ENCODE peak calls at places on chromosomes 2 and 18, in nine cellular contexts. H, M, T, I, K, W, L, X and G are unnamed samples.

GRCh38 chr2:166197446-166197845 is 69.6 kb upstream of the SCN1A start:
- DNase-seq in X (no peak), T (no peak), I (no peak), M (no peak), L (no peak), H (no peak), W (no peak), K (no peak), G (no peak)

GRCh38 chr18:75517286-75517685 is 89.8 kb upstream of the SMIM21 start:
- DNase-seq in K (no peak), T (no peak), L (no peak), W (no peak), H (no peak), I (no peak), M (no peak), X (no peak), G (no peak)

GRCh38 chr2:205609036-205609607 is 73.2 kb upstream of the NRP2 start:
- DNase-seq in K (no peak), W (no peak), T (no peak), I (no peak), X (no peak), H (no peak), M (peak), L (no peak), G (no peak)

GRCh38 chr2:156670104-156670503 is 233.9 kb downstream of the GPD2 start:
- DNase-seq in X (no peak), M (no peak), H (no peak), I (no peak), W (no peak), K (no peak), T (no peak), L (no peak), G (no peak)

GRCh38 chr2:66573412-66573811 is 138.5 kb downstream of the MEIS1 start:
- DNase-seq in H (no peak), T (no peak), X (peak), W (peak), L (no peak), K (no peak), I (no peak), M (no peak), G (no peak)

GRCh38 chr2:187210726-187211125 is 237.3 kb downstream of the CALCRL start:
- DNase-seq in H (no peak), W (no peak), M (no peak), L (no peak), X (no peak), I (no peak), T (no peak), K (no peak), G (no peak)

GRCh38 chr2:235162544-235163197 is 210.9 kb downstream of the SH3BP4 start:
- DNase-seq in M (peak), X (no peak), W (no peak), L (no peak), H (no peak), T (no peak), K (no peak), I (no peak), G (no peak)

GRCh38 chr18:38369772-38370690 is 804.4 kb upstream of the CELF4 start:
- DNase-seq in I (no peak), K (peak), T (no peak), H (no peak), X (no peak), W (no peak), M (peak), L (no peak), G (no peak)

GRCh38 chr2:12074126-12074883 is 327.9 kb downstream of the LPIN1 start:
- DNase-seq in M (no peak), T (no peak), W (no peak), K (no peak), L (no peak), I (no peak), X (no peak), H (no peak), G (no peak)

GRCh38 chr18:22228930-22229329 is 59.5 kb downstream of the GATA6 start:
- DNase-seq in H (no peak), K (no peak), W (no peak), I (no peak), T (no peak), X (no peak), L (no peak), M (no peak), G (no peak)

GRCh38 chr18:79546781-79547272 is 132.8 kb upstream of the CTDP1 start:
- DNase-seq in X (no peak), K (no peak), W (no peak), H (peak), M (no peak), I (peak), L (no peak), T (no peak), G (peak)

GRCh38 chr18:31409301-31409700 is 32.7 kb downstream of the DSG4 start:
- DNase-seq in X (no peak), W (no peak), T (no peak), K (no peak), L (no peak), I (no peak), M (no peak), H (no peak), G (no peak)

GRCh38 chr2:128486640-128487375 is 168.1 kb upstream of the HS6ST1 start:
- DNase-seq in L (no peak), I (no peak), W (no peak), X (no peak), M (no peak), T (peak), H (peak), K (no peak), G (no peak)

GRCh38 chr18:34223164-34223892 is 1.4 kb downstream of the NOL4 start:
- DNase-seq in X (peak), L (no peak), W (peak), K (no peak), T (no peak), H (peak), M (peak), I (no peak), G (no peak)

GRCh38 chr18:2917255-2918047 is 70.6 kb downstream of the EMILIN2 start:
- DNase-seq in T (peak), K (no peak), X (no peak), M (no peak), H (no peak), L (no peak), W (no peak), I (no peak), G (no peak)

GRCh38 chr18:48317781-48318381 is 91.3 kb downstream of the ZBTB7C start:
- DNase-seq in W (no peak), K (no peak), T (no peak), I (no peak), X (no peak), M (no peak), H (no peak), L (no peak), G (no peak)

GRCh38 chr2:98093611-98094010 is 6.6 kb downstream of the VWA3B start:
- DNase-seq in K (no peak), H (no peak), M (no peak), X (no peak), T (no peak), L (no peak), I (no peak), W (no peak), G (no peak)

GRCh38 chr2:8477511-8478132 is 204.2 kb upstream of the ID2 start:
- DNase-seq in W (no peak), K (peak), I (no peak), X (no peak), M (no peak), L (peak), T (no peak), H (peak), G (no peak)

GRCh38 chr18:8947576-8947975 is 154.9 kb upstream of the NDUFV2 start:
- DNase-seq in I (no peak), X (no peak), M (peak), W (no peak), K (no peak), T (no peak), L (no peak), H (no peak), G (no peak)

GRCh38 chr2:8954990-8955389 is 48.5 kb downstream of the MBOAT2 start:
- DNase-seq in H (no peak), M (no peak), K (no peak), W (no peak), L (no peak), T (no peak), X (no peak), I (no peak), G (peak)

GRCh38 chr2:192278701-192279100 is 84.0 kb upstream of the TMEFF2 start:
- DNase-seq in X (no peak), M (no peak), K (no peak), H (no peak), T (no peak), W (no peak), L (no peak), I (no peak), G (no peak)

GRCh38 chr18:5986257-5986909 is 91.1 kb upstream of the TMEM200C start:
- DNase-seq in W (no peak), K (no peak), I (no peak), T (no peak), X (no peak), H (no peak), L (no peak), M (no peak), G (no peak)

GRCh38 chr2:238696323-238696722 is 151.6 kb upstream of the TWIST2 start:
- DNase-seq in X (no peak), H (no peak), K (no peak), L (no peak), T (no peak), I (no peak), W (no peak), M (no peak), G (no peak)

GRCh38 chr2:163943403-163944356 is 207.9 kb upstream of the FIGN start:
- DNase-seq in H (no peak), I (no peak), T (no peak), X (no peak), L (no peak), M (no peak), W (no peak), K (no peak), G (no peak)

GRCh38 chr2:36820942-36821605 is 124.6 kb downstream of the VIT start:
- DNase-seq in K (no peak), I (no peak), H (no peak), T (no peak), X (no peak), M (no peak), L (no peak), W (no peak), G (no peak)

GRCh38 chr2:167264380-167264779 is 376.1 kb downstream of the XIRP2 start:
- DNase-seq in W (no peak), L (no peak), X (peak), K (peak), T (no peak), M (peak), H (no peak), I (no peak), G (no peak)

GRCh38 chr18:56541790-56542189 is 96.6 kb downstream of the TXNL1 start:
- DNase-seq in M (no peak), H (no peak), I (no peak), W (no peak), T (no peak), K (peak), X (peak), L (no peak), G (no peak)

GRCh38 chr2:137943035-137943830 is 21.0 kb upstream of the HNMT start:
- DNase-seq in W (no peak), L (no peak), M (no peak), H (no peak), T (no peak), K (no peak), I (no peak), X (no peak), G (no peak)
- H3K4me3 ChIP-seq in W (no peak), L (no peak), M (no peak), H (no peak), T (no peak), K (no peak), I (no peak), X (no peak), G (no peak)

GRCh38 chr2:232508246-232508645 is 11.9 kb upstream of the PRSS56 start:
- DNase-seq in W (no peak), L (no peak), I (no peak), H (no peak), K (no peak), T (no peak), X (no peak), M (no peak), G (no peak)
- TF ChIP-seq CTCF in W (no peak), L (no peak), I (no peak), H (no peak), K (no peak), T (no peak), X (no peak), M (no peak), G (no peak)

GRCh38 chr2:241561811-241562210 is 3.3 kb downstream of the BOK start:
- DNase-seq in L (peak), I (peak), H (no peak), T (peak), M (peak), K (no peak), X (no peak), W (peak), G (peak)

GRCh38 chr2:241563031-241563507 is 4.5 kb downstream of the BOK start:
- DNase-seq in T (no peak), K (no peak), L (no peak), M (no peak), H (no peak), I (no peak), X (no peak), W (no peak), G (no peak)

GRCh38 chr2:241560883-241561474 is 2.4 kb downstream of the BOK start:
- DNase-seq in T (no peak), L (no peak), W (peak), I (peak), H (no peak), K (no peak), X (no peak), M (no peak), G (no peak)

GRCh38 chr2:241563571-241563980 is 5.0 kb downstream of the BOK start:
- DNase-seq in T (no peak), I (no peak), W (no peak), H (peak), L (no peak), X (no peak), M (no peak), K (no peak), G (no peak)

GRCh38 chr2:241562269-241562891 is 3.8 kb downstream of the BOK start:
- DNase-seq in K (no peak), W (no peak), L (no peak), H (no peak), T (no peak), I (no peak), X (no peak), M (no peak), G (no peak)
- H3K4me3 ChIP-seq in K (no peak), W (no peak), L (no peak), H (no peak), T (no peak), I (no peak), X (no peak), M (no peak), G (no peak)

GRCh38 chr2:208399201-208399600 is 7.4 kb upstream of the PTH2R start:
- DNase-seq in I (no peak), T (no peak), X (no peak), H (no peak), L (no peak), K (no peak), W (no peak), M (no peak), G (no peak)
- TF ChIP-seq CTCF in I (no peak), T (no peak), X (no peak), H (no peak), L (no peak), K (no peak), W (no peak), M (no peak), G (no peak)

GRCh38 chr2:24456610-24457556 is 34.2 kb upstream of the NCOA1 start:
- DNase-seq in K (no peak), L (peak), I (peak), M (peak), T (peak), W (peak), H (peak), X (no peak), G (peak)

GRCh38 chr2:24452499-24452878 is 38.6 kb upstream of the NCOA1 start:
- DNase-seq in T (no peak), I (no peak), L (no peak), W (no peak), X (no peak), K (no peak), H (no peak), M (no peak), G (no peak)

GRCh38 chr2:24451805-24452498 is 39.1 kb upstream of the NCOA1 start:
- DNase-seq in M (no peak), X (no peak), K (no peak), T (no peak), W (no peak), L (no peak), H (no peak), I (no peak), G (no peak)

GRCh38 chr2:24453379-24454073 is 37.5 kb upstream of the NCOA1 start:
- DNase-seq in X (no peak), I (no peak), H (no peak), L (no peak), K (no peak), M (no peak), T (no peak), W (no peak), G (no peak)

DNA sequence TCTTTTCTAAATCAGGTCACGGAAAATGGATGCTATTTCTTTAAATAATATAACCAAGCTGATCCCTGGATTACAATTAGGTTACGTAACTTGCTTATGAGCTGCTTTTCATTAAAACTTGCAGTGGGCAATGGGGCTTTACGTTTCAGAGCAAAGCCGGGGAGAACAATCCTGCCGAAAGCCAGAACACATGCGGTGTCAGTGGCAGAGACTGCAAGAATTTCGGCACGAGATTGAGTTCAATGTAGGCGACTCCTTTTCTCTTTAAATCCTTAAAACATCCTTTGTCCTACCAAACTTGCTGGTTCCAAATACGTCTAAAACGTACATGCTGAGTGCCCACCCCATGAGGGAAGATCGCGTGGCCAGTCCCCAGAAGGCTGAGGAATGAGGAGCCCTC is 36.8 kb upstream of the NCOA1 start:
- DNase-seq in H (no peak), W (no peak), K (no peak), I (no peak), L (no peak), M (peak), T (no peak), X (no peak), G (peak)
- H3K4me3 ChIP-seq in H (no peak), W (no peak), K (no peak), I (peak), L (peak), M (peak), T (peak), X (no peak), G (peak)

GRCh38 chr18:58302811-58303210 is 258.8 kb downstream of the NEDD4L start:
- DNase-seq in K (no peak), W (no peak), L (no peak), M (no peak), I (no peak), X (no peak), H (no peak), T (no peak), G (no peak)
- TF ChIP-seq CTCF in K (no peak), W (no peak), L (no peak), M (no peak), I (no peak), X (no peak), H (no peak), T (no peak), G (no peak)

GRCh38 chr2:95327861-95328260 is 30.7 kb downstream of the KCNIP3 start:
- DNase-seq in I (no peak), M (no peak), H (no peak), K (no peak), W (no peak), T (no peak), X (no peak), L (no peak), G (no peak)

GRCh38 chr2:95325590-95326432 is 28.7 kb downstream of the KCNIP3 start:
- DNase-seq in H (no peak), I (no peak), L (no peak), W (no peak), X (no peak), M (no peak), T (no peak), K (no peak), G (no peak)

GRCh38 chr2:95328386-95329125 is 31.4 kb downstream of the KCNIP3 start:
- DNase-seq in I (no peak), L (no peak), W (no peak), K (no peak), T (no peak), H (no peak), X (peak), M (no peak), G (no peak)

GRCh38 chr2:95325026-95325425 is 27.9 kb downstream of the KCNIP3 start:
- DNase-seq in T (no peak), H (no peak), K (no peak), I (no peak), X (no peak), M (no peak), L (no peak), W (no peak), G (no peak)

DNA sequence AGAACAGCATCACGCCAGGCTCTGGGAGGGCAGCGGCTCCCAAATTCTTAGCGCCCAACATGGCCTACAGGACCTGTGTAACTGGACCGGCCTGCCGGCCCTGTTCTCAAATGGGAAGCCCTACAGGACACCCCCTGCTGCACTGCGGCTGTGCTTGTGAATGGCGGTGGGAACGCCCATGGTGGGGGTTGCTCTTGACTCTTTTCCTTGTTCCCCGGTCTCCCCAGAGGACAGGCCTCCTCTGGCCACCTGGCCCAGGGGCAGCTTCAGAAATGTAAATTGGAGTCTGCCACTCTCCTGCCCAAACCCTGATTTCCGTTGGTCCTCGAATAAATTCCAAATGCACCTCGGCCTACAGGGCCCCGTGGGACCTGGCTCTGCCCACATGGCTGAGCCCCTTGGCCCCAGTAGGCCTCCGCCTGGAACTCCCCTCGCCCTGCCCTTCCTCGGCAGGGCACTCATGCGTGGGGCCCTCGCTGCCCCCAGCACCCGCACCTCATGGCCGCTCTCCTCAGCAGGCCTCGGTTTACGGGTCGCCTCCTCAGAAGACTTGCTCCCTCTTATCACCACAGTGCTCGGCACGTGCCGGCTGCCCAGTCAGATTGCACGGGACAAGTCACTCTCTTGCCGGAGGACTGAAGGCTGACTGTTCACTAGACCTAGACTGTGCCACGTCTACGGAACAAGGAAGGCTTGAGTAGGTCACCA is 29.4 kb downstream of the KCNIP3 start:
- DNase-seq in T (no peak), W (no peak), I (no peak), L (no peak), K (no peak), M (no peak), H (no peak), X (no peak), G (no peak)
- H3K4me3 ChIP-seq in T (no peak), W (no peak), I (no peak), L (no peak), K (no peak), M (no peak), H (no peak), X (no peak), G (no peak)